ENCODE peak calls at places on chromosomes 7 and 10, in five cellular contexts. G is amniotic stem cell, Y is hepatocyte, M is ureter, S is body of pancreas. D is an unnamed sample.
A peak's percentile ranks its signal among the peaks of the same experiment; 100 is the strongest.

GRCh38 chr10:56537984-56538383 is 176.9 kb upstream of the ZWINT start:
- DNase-seq in G (no peak), Y (peak; percentile 18), M (no peak), S (no peak), D (no peak)

GRCh38 chr10:111131168-111131799 is 54.5 kb downstream of the ADRA2A start:
- DNase-seq in G (no peak), Y (peak; percentile 28), M (no peak), S (peak; percentile 38), D (no peak)

GRCh38 chr10:132570265-132570664 is 32.7 kb downstream of the INPP5A start:
- DNase-seq in G (no peak), Y (no peak), M (no peak), S (no peak), D (no peak)

GRCh38 chr7:76356823-76357222 is 2.0 kb downstream of the YWHAG start:
- DNase-seq in G (no peak), Y (peak; percentile 54), M (no peak), S (no peak), D (no peak)

GRCh38 chr7:4470246-4470645 is 211.8 kb upstream of the FOXK1 start:
- DNase-seq in G (no peak), Y (peak; percentile 19), M (no peak), S (no peak), D (no peak)

GRCh38 chr7:129607471-129608120 is 3.9 kb upstream of the NRF1 start:
- DNase-seq in G (no peak), Y (peak; percentile 35), M (no peak), S (peak; percentile 21), D (no peak)

GRCh38 chr7:2355079-2356008 is 717 bp downstream of the EIF3B start:
- DNase-seq in G (no peak), Y (peak; percentile 35), M (no peak), S (no peak), D (no peak)

GRCh38 chr10:35416628-35417625 is 80.6 kb downstream of the CCNY start:
- DNase-seq in G (no peak), Y (no peak), M (no peak), S (no peak), D (no peak)

GRCh38 chr10:46534828-46535524 is 21.5 kb downstream of the GPRIN2 start:
- DNase-seq in G (no peak), Y (no peak), M (no peak), S (no peak), D (no peak)

GRCh38 chr10:129755075-129756020 is 208.7 kb downstream of the EBF3 start:
- DNase-seq in G (no peak), Y (no peak), M (peak; percentile 27), S (peak; percentile 5), D (no peak)

GRCh38 chr7:128304212-128304611 is 39.5 kb downstream of the RBM28 start:
- DNase-seq in G (no peak), Y (no peak), M (no peak), S (no peak), D (no peak)

GRCh38 chr7:18352339-18353255 is 143.0 kb upstream of the HDAC9 start:
- DNase-seq in G (no peak), Y (peak; percentile 73), M (peak; percentile 51), S (peak; percentile 41), D (peak; percentile 45)

GRCh38 chr7:23966941-23967340 is 256.9 kb downstream of the STK31 start:
- DNase-seq in G (no peak), Y (no peak), M (no peak), S (no peak), D (no peak)

D was measured in AG04450.